ENCODE peak calls at places on chromosomes 2 and 18, in six cellular contexts. U is left lung; V is CD8-positive, alpha-beta memory T cell; Q is Karpas-422; J is CD8-positive, alpha-beta T cell; O is fibroblast of lung. D is an unnamed sample. For H3K9me3, the result is how much of the 10 kb centered on the place peaks cover.

GRCh38 chr2:226489765-226490164 is 309.9 kb downstream of the IRS1 start:
- DNase-seq in U (no peak), Q (no peak), V (no peak), J (no peak), O (peak), D (no peak)

GRCh38 chr2:110755494-110756078 is 23.2 kb downstream of the ACOXL start:
- DNase-seq in V (no peak), Q (peak), O (peak), J (no peak), U (no peak), D (no peak)

GRCh38 chr2:69915050-69915945 is at the start of gene MXD1:
- DNase-seq in U (peak), J (no peak), O (no peak), V (peak), Q (peak), D (no peak)

GRCh38 chr18:48948112-48949050 is 2.4 kb downstream of the SMAD7 start:
- DNase-seq in Q (no peak), V (no peak), J (peak), U (no peak), O (peak), D (peak)

GRCh38 chr2:5560981-5561380 is 131.2 kb upstream of the SOX11 start:
- DNase-seq in Q (no peak), V (no peak), O (peak), J (no peak), U (no peak), D (no peak)

GRCh38 chr2:73113634-73113958 is 848 bp upstream of the RAB11FIP5 start:
- DNase-seq in Q (no peak), J (no peak), O (no peak), U (no peak), V (no peak), D (no peak)

GRCh38 chr2:69946351-69947077 is 14.9 kb downstream of the ASPRV1 start:
- DNase-seq in Q (no peak), J (peak), O (peak), V (peak), U (no peak), D (peak)

GRCh38 chr2:174717273-174717672 is 47.0 kb downstream of the CHRNA1 start:
- DNase-seq in U (no peak), O (peak), V (no peak), J (peak), Q (no peak), D (no peak)

GRCh38 chr2:219468410-219469185 is 30.1 kb upstream of the GMPPA start:
- DNase-seq in O (no peak), J (no peak), Q (no peak), V (no peak), U (no peak), D (peak)

GRCh38 chr2:121955313-121956211 is 200.1 kb downstream of the TSN start:
- DNase-seq in Q (no peak), J (no peak), V (no peak), U (no peak), O (no peak), D (no peak)

GRCh38 chr2:156565066-156565710 is 129.0 kb downstream of the GPD2 start:
- DNase-seq in U (no peak), V (no peak), O (peak), Q (no peak), J (no peak), D (no peak)

GRCh38 chr2:54360055-54360792 is 95.9 kb upstream of the SPTBN1 start:
- DNase-seq in O (peak), V (no peak), Q (no peak), U (no peak), J (no peak), D (no peak)

GRCh38 chr2:11387831-11388230 is 43.4 kb upstream of the ROCK2 start:
- DNase-seq in U (no peak), O (no peak), Q (no peak), V (no peak), J (no peak), D (no peak)

GRCh38 chr18:44887227-44887631 is 206.5 kb downstream of the SETBP1 start:
- DNase-seq in V (no peak), U (no peak), Q (no peak), O (no peak), J (no peak), D (no peak)

GRCh38 chr2:113979172-113980128 is 89.6 kb downstream of the ACTR3 start:
- DNase-seq in U (no peak), V (no peak), J (peak), Q (no peak), O (no peak), D (peak)

GRCh38 chr2:38073211-38074005 is 2.5 kb downstream of the CYP1B1 start:
- DNase-seq in O (no peak), Q (no peak), J (no peak), V (no peak), U (no peak), D (no peak)

GRCh38 chr2:191355170-191355758 is 110.1 kb downstream of the MYO1B start:
- DNase-seq in U (no peak), Q (no peak), J (no peak), V (no peak), O (no peak), D (no peak)

GRCh38 chr2:25620077-25620476 is 53.3 kb downstream of the DTNB start:
- DNase-seq in V (no peak), Q (no peak), J (no peak), U (no peak), O (no peak), D (no peak)

GRCh38 chr2:200862532-200863000 is 1.9 kb downstream of the CLK1 start:
- DNase-seq in U (no peak), V (peak), O (peak), Q (peak), J (peak), D (peak)

GRCh38 chr2:234191819-234192407 is 141.4 kb downstream of the SPP2 start:
- DNase-seq in U (no peak), J (no peak), O (peak), V (no peak), Q (no peak), D (no peak)

GRCh38 chr2:149561309-149561926 is 26.2 kb downstream of the MMADHC start:
- DNase-seq in O (peak), Q (peak), V (no peak), U (no peak), J (no peak), D (peak)

GRCh38 chr2:32688511-32688910 is 60.7 kb downstream of the TTC27 start:
- DNase-seq in V (no peak), J (no peak), U (no peak), O (peak), Q (no peak), D (no peak)

GRCh38 chr2:25078171-25079049 is 36.5 kb downstream of the EFR3B start:
- DNase-seq in U (no peak), O (peak), J (no peak), Q (no peak), V (no peak), D (no peak)

GRCh38 chr2:39725401-39725800 is 53.7 kb downstream of the THUMPD2 start:
- DNase-seq in Q (no peak), O (no peak), J (no peak), V (no peak), U (no peak), D (no peak)

GRCh38 chr2:86243950-86244733 is 44.9 kb downstream of the MRPL35 start:
- DNase-seq in V (no peak), O (no peak), J (no peak), Q (peak), U (no peak), D (no peak)

GRCh38 chr2:97952357-97952756 is 43.4 kb downstream of the TMEM131 start:
- DNase-seq in J (no peak), Q (no peak), V (no peak), U (no peak), O (no peak), D (no peak)

GRCh38 chr2:238113611-238114010 is 13.5 kb downstream of the ESPNL start:
- DNase-seq in U (peak), O (no peak), J (no peak), Q (no peak), V (no peak), D (no peak)

GRCh38 chr2:186780701-186781316 is 68.2 kb downstream of the ZSWIM2 start:
- DNase-seq in Q (peak), J (no peak), V (no peak), O (peak), U (no peak), D (no peak)

GRCh38 chr2:118841828-118842461 is 5.5 kb downstream of the EN1 start:
- DNase-seq in V (no peak), U (no peak), Q (no peak), O (peak), J (no peak), D (no peak)

GRCh38 chr2:26469092-26469710 is 8.7 kb downstream of the OTOF start:
- DNase-seq in V (no peak), O (peak), J (peak), U (peak), Q (peak), D (peak)

GRCh38 chr2:24731923-24732322 is 61.3 kb downstream of the PTRHD1 start:
- DNase-seq in U (no peak), V (no peak), O (no peak), Q (no peak), J (no peak), D (no peak)

GRCh38 chr2:50509852-50510251 is 522.1 kb downstream of the NRXN1 start:
- DNase-seq in J (no peak), Q (no peak), O (no peak), V (no peak), U (no peak), D (no peak)

GRCh38 chr2:196980498-196980897 is 54.0 kb upstream of the PGAP1 start:
- DNase-seq in J (no peak), Q (no peak), O (no peak), V (no peak), U (no peak), D (no peak)

GRCh38 chr2:229350117-229350805 is 79.2 kb upstream of the PID1 start:
- DNase-seq in J (no peak), V (no peak), O (peak), Q (no peak), U (no peak), D (no peak)

GRCh38 chr2:160474319-160474645 is 19.3 kb downstream of the RBMS1 start:
- DNase-seq in U (no peak), O (peak), V (no peak), Q (no peak), J (no peak), D (peak)

GRCh38 chr18:50091495-50092249 is 103.3 kb downstream of the MYO5B start:
- DNase-seq in Q (no peak), U (no peak), J (no peak), O (no peak), V (no peak), D (no peak)

GRCh38 chr2:237879991-237880560 is 20.7 kb downstream of the RAMP1 start:
- DNase-seq in V (no peak), U (no peak), J (no peak), Q (no peak), O (no peak), D (no peak)

GRCh38 chr2:102703748-102704147 is 58.1 kb upstream of the TMEM182 start:
- DNase-seq in U (no peak), O (peak), J (no peak), Q (peak), V (no peak), D (no peak)

GRCh38 chr2:8579686-8580085 is 102.2 kb upstream of the ID2 start:
- DNase-seq in O (no peak), V (no peak), Q (no peak), U (no peak), J (no peak), D (no peak)

GRCh38 chr2:233973786-233974185 is 56.6 kb downstream of the TRPM8 start:
- DNase-seq in V (no peak), Q (no peak), U (no peak), O (no peak), J (no peak), D (no peak)

GRCh38 chr2:127358971-127359370 is 28.8 kb downstream of the MAP3K2 start:
- DNase-seq in V (no peak), U (no peak), J (no peak), Q (no peak), O (no peak), D (no peak)
- H3K9me3 ChIP-seq in V (under half), U (under half), J (under half), Q (under half), O (under half), D (under half)

GRCh38 chr2:16225545-16225944 is 285.2 kb downstream of the MYCN start:
- DNase-seq in Q (no peak), V (no peak), U (no peak), O (no peak), J (no peak), D (no peak)
- H3K9me3 ChIP-seq in Q (under half), V (under half), U (under half), O (under half), J (under half), D (under half)

GRCh38 chr18:9053814-9054213 is 48.7 kb upstream of the NDUFV2 start:
- DNase-seq in J (no peak), Q (no peak), U (no peak), V (no peak), O (no peak), D (no peak)

GRCh38 chr18:9055185-9055584 is 47.3 kb upstream of the NDUFV2 start:
- DNase-seq in Q (no peak), O (peak), V (no peak), U (no peak), J (no peak), D (no peak)

GRCh38 chr18:9047715-9048114 is 54.8 kb upstream of the NDUFV2 start:
- DNase-seq in O (no peak), Q (no peak), V (no peak), J (no peak), U (no peak), D (no peak)

GRCh38 chr18:9048808-9049494 is 53.5 kb upstream of the NDUFV2 start:
- DNase-seq in J (no peak), O (no peak), V (no peak), U (no peak), Q (no peak), D (no peak)

DNA sequence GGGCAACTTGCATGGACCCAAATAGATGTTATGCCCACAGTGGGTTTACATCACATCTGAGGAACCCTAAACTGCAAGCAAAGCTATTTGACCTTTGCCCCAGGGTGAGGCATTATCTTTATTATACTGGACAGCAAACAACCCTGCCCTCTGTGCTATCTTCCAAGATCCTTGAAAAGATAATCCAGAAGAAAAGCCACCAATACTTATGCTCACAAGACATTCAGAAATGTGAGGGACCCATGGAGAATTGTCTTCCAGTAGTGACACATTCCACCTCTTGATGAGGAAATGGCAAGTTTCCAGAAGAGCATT is 53.0 kb upstream of the NDUFV2 start:
- DNase-seq in Q (no peak), O (no peak), V (no peak), J (no peak), U (no peak), D (no peak)
- H3K9me3 ChIP-seq in Q (under half), O (under half), V (under half), J (under half), U (under half), D (under half)

GRCh38 chr2:171832489-171832888 is 61.6 kb downstream of the SLC25A12 start:
- DNase-seq in Q (no peak), O (no peak), V (no peak), J (no peak), U (no peak), D (no peak)
- H3K9me3 ChIP-seq in Q (under half), O (under half), V (under half), J (under half), U (under half), D (under half)

DNA sequence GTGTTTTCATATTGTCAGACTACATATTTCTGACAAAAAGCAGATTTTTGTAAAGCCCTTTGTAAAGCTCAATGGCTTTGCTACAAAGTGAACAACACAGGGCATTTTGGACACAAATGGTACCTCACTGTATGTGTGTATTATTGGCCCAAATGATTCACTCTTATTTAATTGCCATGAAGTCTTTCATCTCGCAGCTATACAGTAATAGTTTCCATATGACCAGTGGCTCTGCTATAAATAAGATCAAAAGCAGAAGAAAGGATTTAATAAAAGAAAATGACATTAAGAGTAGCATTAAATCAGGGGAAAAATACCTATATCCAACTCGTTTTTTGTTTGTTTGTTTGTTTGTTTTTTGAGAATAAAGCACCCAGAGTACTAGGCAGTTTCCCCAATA is 284.0 kb upstream of the CCDC68 start:
- DNase-seq in U (no peak), V (no peak), O (no peak), Q (no peak), J (no peak), D (no peak)
- H3K9me3 ChIP-seq in U (under half), V (under half), O (under half), Q (under half), J (under half), D (under half)

GRCh38 chr2:2024751-2025481 is 280.6 kb upstream of the PXDN start:
- DNase-seq in Q (no peak), U (no peak), O (no peak), J (no peak), V (no peak), D (no peak)
- H3K9me3 ChIP-seq in Q (under half), U (under half), O (under half), J (under half), V (under half), D (under half)

DNA sequence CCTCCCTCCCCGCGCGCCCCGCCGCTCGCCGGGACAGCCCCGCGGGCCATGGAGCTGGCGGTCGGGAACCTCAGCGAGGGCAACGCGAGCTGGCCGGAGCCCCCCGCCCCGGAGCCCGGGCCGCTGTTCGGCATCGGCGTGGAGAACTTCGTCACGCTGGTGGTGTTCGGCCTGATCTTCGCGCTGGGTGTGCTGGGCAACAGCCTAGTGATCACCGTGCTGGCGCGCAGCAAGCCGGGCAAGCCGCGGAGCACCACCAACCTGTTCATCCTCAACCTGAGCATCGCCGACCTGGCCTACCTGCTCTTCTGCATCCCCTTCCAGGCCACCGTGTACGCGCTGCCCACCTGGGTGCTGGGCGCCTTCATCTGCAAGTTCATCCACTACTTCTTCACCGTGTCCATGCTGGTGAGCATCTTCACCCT is 865 bp downstream of the GALR1 start:
- DNase-seq in O (no peak), Q (no peak), U (no peak), J (no peak), V (no peak), D (no peak)
- H3K9me3 ChIP-seq in O (under half), Q (under half), U (under half), J (under half), V (under half), D (under half)

DNA sequence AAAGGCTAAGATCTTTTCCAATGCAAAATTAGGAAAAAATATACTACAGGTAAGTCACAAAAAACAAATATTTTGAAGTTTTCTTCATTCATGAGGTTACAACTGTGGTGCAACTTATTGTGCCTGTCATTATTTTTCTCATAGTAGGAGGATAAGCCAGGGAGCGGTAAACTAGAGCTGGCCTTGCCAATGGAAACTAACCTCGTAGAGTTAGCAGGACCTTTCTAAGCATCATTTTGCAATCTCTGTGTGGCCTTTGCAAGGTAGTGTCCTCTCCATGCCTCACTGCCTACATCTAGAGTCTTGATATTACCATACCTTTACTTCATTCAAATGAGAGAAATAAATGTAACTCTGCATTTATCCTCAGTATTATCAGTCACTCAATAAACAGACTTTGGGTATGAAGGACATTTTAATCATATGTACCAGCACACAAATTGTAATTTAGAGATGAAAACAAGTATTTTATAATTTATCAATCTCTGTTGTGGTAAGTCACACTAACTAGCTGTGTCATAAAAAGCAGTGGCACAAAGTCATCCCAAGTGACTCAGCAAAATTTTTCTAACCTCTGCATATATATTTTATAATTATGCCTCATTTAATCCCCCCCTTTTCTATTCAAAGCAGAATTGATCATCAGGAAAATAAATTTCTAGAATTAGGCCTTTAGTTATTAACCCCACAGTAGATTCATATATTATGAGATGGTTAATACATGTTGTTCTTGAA is 47.0 kb downstream of the LANCL1 start:
- DNase-seq in O (no peak), U (no peak), J (no peak), V (no peak), Q (peak), D (no peak)
- H3K9me3 ChIP-seq in O (under half), U (under half), J (under half), V (under half), Q (under half), D (under half)

D was measured in CD4-positive, alpha-beta memory T cell.